ENCODE peak calls at places on chromosomes 11 and 22, in nine cellular contexts. R is fibroblast of pulmonary artery, K is GM13977, F is transverse colon, M is heart right ventricle, H is spleen, V is ovary, X is glutamatergic neuron, I is neural crest cell. U is an unnamed sample.

GRCh38 chr11:109012996-109013395 is 348.1 kb downstream of the DDX10 start:
- DNase-seq in R (no peak), K (no peak), F (no peak), M (no peak), H (no peak), V (no peak), X (no peak), I (no peak), U (no peak)

GRCh38 chr11:84465040-84465439 is 1162.1 kb downstream of the DLG2 start:
- DNase-seq in R (peak), K (no peak), F (no peak), M (no peak), H (no peak), V (no peak), X (no peak), I (no peak), U (no peak)

GRCh38 chr11:33379931-33380330 is 122.8 kb downstream of the HIPK3 start:
- DNase-seq in R (no peak), K (no peak), F (no peak), M (no peak), H (peak), V (no peak), X (no peak), I (no peak), U (no peak)

GRCh38 chr11:88535916-88536547 is 198.5 kb upstream of the CTSC start:
- DNase-seq in R (peak), K (peak), F (no peak), M (no peak), H (no peak), V (no peak), X (no peak), I (no peak), U (no peak)

GRCh38 chr11:76635991-76636520 is 34.5 kb downstream of the LRRC32 start:
- DNase-seq in R (no peak), K (no peak), F (no peak), M (no peak), H (no peak), V (no peak), X (no peak), I (no peak), U (no peak)

GRCh38 chr11:120545813-120546212 is 34.3 kb downstream of the GRIK4 start:
- DNase-seq in R (no peak), K (no peak), F (no peak), M (no peak), H (no peak), V (no peak), X (no peak), I (no peak), U (no peak)

GRCh38 chr11:67648796-67649613 is 1.5 kb downstream of the ACY3 start:
- DNase-seq in R (no peak), K (no peak), F (no peak), M (no peak), H (peak), V (no peak), X (no peak), I (no peak), U (no peak)

GRCh38 chr11:2901196-2901796 is 15.7 kb upstream of the CDKN1C start:
- DNase-seq in R (no peak), K (no peak), F (no peak), M (no peak), H (peak), V (no peak), X (no peak), I (no peak), U (no peak)

GRCh38 chr22:43313497-43314474 is 29.4 kb downstream of the SCUBE1 start:
- DNase-seq in R (no peak), K (no peak), F (peak), M (peak), H (peak), V (peak), X (peak), I (no peak), U (no peak)

GRCh38 chr11:66015094-66015881 is 3.5 kb downstream of the CST6 start:
- DNase-seq in R (peak), K (no peak), F (no peak), M (peak), H (no peak), V (no peak), X (no peak), I (no peak), U (no peak)

GRCh38 chr22:32354360-32355351 is 3.0 kb upstream of the RFPL3 start:
- DNase-seq in R (peak), K (no peak), F (no peak), M (no peak), H (no peak), V (no peak), X (no peak), I (no peak), U (no peak)

GRCh38 chr11:105860105-105860504 is 161.9 kb downstream of the MSANTD4 start:
- DNase-seq in R (no peak), K (no peak), F (no peak), M (no peak), H (no peak), V (no peak), X (no peak), I (no peak), U (no peak)

GRCh38 chr22:24134090-24134846 is 47.0 kb upstream of the SUSD2 start:
- DNase-seq in R (no peak), K (no peak), F (peak), M (peak), H (peak), V (peak), X (peak), I (peak), U (no peak)

GRCh38 chr22:36395922-36396321 is 8.2 kb upstream of the MYH9 start:
- DNase-seq in R (peak), K (no peak), F (no peak), M (no peak), H (no peak), V (no peak), X (no peak), I (no peak), U (no peak)

GRCh38 chr11:102309621-102310541 is 7.4 kb upstream of the BIRC3 start:
- DNase-seq in R (no peak), K (no peak), F (no peak), M (no peak), H (peak), V (no peak), X (no peak), I (no peak), U (no peak)
- TF ChIP-seq CTCF in R (no peak), K (no peak), F (no peak), M (peak), H (no peak), V (no peak), X (no peak), I (peak), U (peak)

GRCh38 chr11:21142007-21142406 is 472.6 kb downstream of the NELL1 start:
- DNase-seq in R (no peak), K (no peak), F (no peak), M (no peak), H (no peak), V (no peak), X (no peak), I (no peak), U (no peak)
- TF ChIP-seq CTCF in R (no peak), K (peak), F (no peak), M (no peak), H (no peak), V (no peak), X (peak), I (peak), U (peak)

GRCh38 chr11:86003654-86004053 is 65.2 kb downstream of the PICALM start:
- DNase-seq in R (no peak), K (no peak), F (no peak), M (no peak), H (no peak), V (no peak), X (no peak), I (no peak), U (no peak)
- TF ChIP-seq CTCF in R (no peak), K (no peak), F (no peak), M (no peak), H (no peak), V (no peak), X (no peak), I (no peak), U (no peak)

GRCh38 chr11:15157181-15157580 is 42.5 kb downstream of the INSC start:
- DNase-seq in R (peak), K (no peak), F (no peak), M (no peak), H (no peak), V (no peak), X (no peak), I (no peak), U (no peak)

GRCh38 chr11:15158351-15159015 is 43.8 kb downstream of the INSC start:
- DNase-seq in R (peak), K (no peak), F (no peak), M (no peak), H (no peak), V (no peak), X (no peak), I (no peak), U (no peak)

GRCh38 chr11:15157738-15158137 is 43.0 kb downstream of the INSC start:
- DNase-seq in R (no peak), K (no peak), F (no peak), M (no peak), H (no peak), V (no peak), X (no peak), I (no peak), U (no peak)

GRCh38 chr11:15161746-15162145 is 47.0 kb downstream of the INSC start:
- DNase-seq in R (no peak), K (no peak), F (no peak), M (no peak), H (no peak), V (no peak), X (no peak), I (no peak), U (no peak)

GRCh38 chr11:15159085-15159484 is 44.4 kb downstream of the INSC start:
- DNase-seq in R (peak), K (peak), F (no peak), M (no peak), H (no peak), V (no peak), X (no peak), I (no peak), U (no peak)
- TF ChIP-seq CTCF in R (peak), K (peak), F (peak), M (no peak), H (no peak), V (no peak), X (peak), I (peak), U (peak)

GRCh38 chr22:30636226-30637077 is 871 bp downstream of the SLC35E4 start:
- DNase-seq in R (no peak), K (no peak), F (peak), M (no peak), H (peak), V (peak), X (no peak), I (no peak), U (no peak)
- TF ChIP-seq CTCF in R (no peak), K (no peak), F (no peak), M (no peak), H (no peak), V (no peak), X (no peak), I (no peak), U (no peak)

GRCh38 chr11:134360050-134360835 is 28.5 kb downstream of the GLB1L2 start:
- DNase-seq in R (peak), K (peak), F (peak), M (peak), H (peak), V (peak), X (peak), I (peak), U (peak)
- TF ChIP-seq CTCF in R (peak), K (peak), F (peak), M (peak), H (peak), V (peak), X (peak), I (peak), U (peak)

GRCh38 chr11:43706631-43707030 is 26.1 kb downstream of the HSD17B12 start:
- DNase-seq in R (no peak), K (no peak), F (no peak), M (no peak), H (no peak), V (no peak), X (no peak), I (no peak), U (no peak)

GRCh38 chr11:43712676-43713075 is 32.1 kb downstream of the HSD17B12 start:
- DNase-seq in R (no peak), K (no peak), F (no peak), M (no peak), H (no peak), V (no peak), X (no peak), I (no peak), U (no peak)

GRCh38 chr11:43709689-43710088 is 29.2 kb downstream of the HSD17B12 start:
- DNase-seq in R (no peak), K (no peak), F (no peak), M (no peak), H (no peak), V (no peak), X (no peak), I (no peak), U (no peak)

DNA sequence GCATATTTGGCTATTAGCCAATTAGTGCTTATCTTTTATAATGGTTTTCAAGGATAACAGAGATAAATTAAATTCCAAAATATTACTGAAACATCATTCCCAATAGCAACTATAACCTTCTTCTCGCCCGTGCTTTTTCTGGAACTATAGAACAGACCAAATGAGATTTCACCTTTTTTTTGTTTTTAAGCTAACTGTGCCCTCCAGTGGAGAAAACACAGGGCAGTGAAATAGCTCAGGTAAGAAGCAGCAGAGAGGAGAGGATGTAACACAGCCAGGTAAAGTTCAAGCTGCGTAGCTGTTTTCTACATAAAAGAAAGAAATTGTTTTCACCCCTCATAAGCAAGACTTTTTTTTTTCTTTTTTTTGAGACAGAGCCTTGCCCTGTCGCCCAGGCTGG is 28.2 kb downstream of the HSD17B12 start:
- DNase-seq in R (peak), K (no peak), F (no peak), M (no peak), H (no peak), V (no peak), X (no peak), I (no peak), U (no peak)
- TF ChIP-seq CTCF in R (peak), K (peak), F (no peak), M (peak), H (peak), V (no peak), X (no peak), I (peak), U (peak)

U was measured in progenitor cell of endocrine pancreas.